ENCODE peak calls at places on chromosomes 16 and 17, in five cellular contexts. One of them, this sample, is unnamed.

GRCh38 chr16:4113358-4114256 is 2.6 kb downstream of the ADCY9 start:
- DNase-seq in body of pancreas: no peak
- DNase-seq in ascending aorta: no peak
- DNase-seq in ovary: no peak
- DNase-seq in CD8-positive, alpha-beta T cell: no peak
- DNase-seq in this sample: no peak

GRCh38 chr16:67966549-67967182 is 1.8 kb downstream of the SLC12A4 start:
- DNase-seq in body of pancreas: no peak
- DNase-seq in ovary: no peak
- DNase-seq in ascending aorta: no peak
- DNase-seq in CD8-positive, alpha-beta T cell: no peak
- DNase-seq in this sample: no peak

GRCh38 chr16:10308305-10309193 is 77.3 kb upstream of the ATF7IP2 start:
- DNase-seq in CD8-positive, alpha-beta T cell: no peak
- DNase-seq in body of pancreas: no peak
- DNase-seq in ovary: no peak
- DNase-seq in ascending aorta: no peak
- DNase-seq in this sample: no peak

GRCh38 chr16:49496656-49497055 is 123.1 kb downstream of the C16orf78 start:
- DNase-seq in ovary: no peak
- DNase-seq in ascending aorta: no peak
- DNase-seq in body of pancreas: no peak
- DNase-seq in CD8-positive, alpha-beta T cell: no peak
- DNase-seq in this sample: no peak

GRCh38 chr16:12087901-12088364 is 111.4 kb downstream of the SNX29 start:
- DNase-seq in ovary: no peak
- DNase-seq in CD8-positive, alpha-beta T cell: peak; percentile 37
- DNase-seq in ascending aorta: no peak
- DNase-seq in body of pancreas: no peak
- DNase-seq in this sample: no peak

GRCh38 chr16:745739-746138 is 4.9 kb upstream of the CIAO3 start:
- DNase-seq in CD8-positive, alpha-beta T cell: no peak
- DNase-seq in ascending aorta: no peak
- DNase-seq in ovary: no peak
- DNase-seq in body of pancreas: no peak
- DNase-seq in this sample: no peak

GRCh38 chr16:73058616-73059409 is 10.9 kb upstream of the ZFHX3 start:
- DNase-seq in CD8-positive, alpha-beta T cell: no peak
- DNase-seq in ovary: peak; percentile 53
- DNase-seq in body of pancreas: peak; percentile 41
- DNase-seq in ascending aorta: no peak
- DNase-seq in this sample: no peak

GRCh38 chr16:28820016-28820415 is 2.8 kb upstream of the ATXN2L start:
- DNase-seq in ascending aorta: no peak
- DNase-seq in CD8-positive, alpha-beta T cell: no peak
- DNase-seq in body of pancreas: no peak
- DNase-seq in ovary: peak; percentile 33
- DNase-seq in this sample: no peak

GRCh38 chr17:600576-601301 is 113.9 kb downstream of the VPS53 start:
- DNase-seq in ovary: no peak
- DNase-seq in body of pancreas: no peak
- DNase-seq in ascending aorta: no peak
- DNase-seq in CD8-positive, alpha-beta T cell: no peak
- DNase-seq in this sample: no peak

GRCh38 chr17:41739661-41740352 is 5.4 kb upstream of the HAP1 start:
- DNase-seq in ovary: no peak
- DNase-seq in CD8-positive, alpha-beta T cell: no peak
- DNase-seq in body of pancreas: peak; percentile 37
- DNase-seq in ascending aorta: no peak
- DNase-seq in this sample: no peak

GRCh38 chr16:83356266-83356665 is 451.5 kb upstream of the HSBP1 start:
- DNase-seq in CD8-positive, alpha-beta T cell: peak; percentile 11
- DNase-seq in ascending aorta: no peak
- DNase-seq in ovary: no peak
- DNase-seq in body of pancreas: peak; percentile 15
- DNase-seq in this sample: no peak

GRCh38 chr17:47237841-47238240 is 15.8 kb upstream of the ITGB3 start:
- DNase-seq in ovary: no peak
- DNase-seq in CD8-positive, alpha-beta T cell: no peak
- DNase-seq in ascending aorta: no peak
- DNase-seq in body of pancreas: no peak
- DNase-seq in this sample: no peak

GRCh38 chr17:1628856-1629646 is 417 bp upstream of the SLC43A2 start:
- DNase-seq in body of pancreas: peak; percentile 95
- DNase-seq in ascending aorta: peak; percentile 86
- DNase-seq in CD8-positive, alpha-beta T cell: peak; percentile 92
- DNase-seq in ovary: peak; percentile 93
- DNase-seq in this sample: peak; percentile 87
- H3K27ac ChIP-seq in body of pancreas: peak overlapping the region; percentile 93
- H3K27ac ChIP-seq in ascending aorta: peak overlapping the region; percentile 72
- H3K27ac ChIP-seq in CD8-positive, alpha-beta T cell: peak overlapping the region; percentile 79
- H3K27ac ChIP-seq in ovary: peak overlapping the region; percentile 81
- H3K27ac ChIP-seq in this sample: peak overlapping the region; percentile 91

GRCh38 chr17:59620064-59620359 is 317 bp downstream of the CLTC start:
- DNase-seq in body of pancreas: no peak
- DNase-seq in CD8-positive, alpha-beta T cell: no peak
- DNase-seq in ovary: no peak
- DNase-seq in ascending aorta: no peak
- DNase-seq in this sample: no peak
- H3K27ac ChIP-seq in body of pancreas: peak overlapping the region; percentile 98
- H3K27ac ChIP-seq in CD8-positive, alpha-beta T cell: peak overlapping the region; percentile 91
- H3K27ac ChIP-seq in ovary: peak overlapping the region; percentile 97
- H3K27ac ChIP-seq in ascending aorta: peak overlapping the region; percentile 98
- H3K27ac ChIP-seq in this sample: peak overlapping the region; percentile 99

DNA sequence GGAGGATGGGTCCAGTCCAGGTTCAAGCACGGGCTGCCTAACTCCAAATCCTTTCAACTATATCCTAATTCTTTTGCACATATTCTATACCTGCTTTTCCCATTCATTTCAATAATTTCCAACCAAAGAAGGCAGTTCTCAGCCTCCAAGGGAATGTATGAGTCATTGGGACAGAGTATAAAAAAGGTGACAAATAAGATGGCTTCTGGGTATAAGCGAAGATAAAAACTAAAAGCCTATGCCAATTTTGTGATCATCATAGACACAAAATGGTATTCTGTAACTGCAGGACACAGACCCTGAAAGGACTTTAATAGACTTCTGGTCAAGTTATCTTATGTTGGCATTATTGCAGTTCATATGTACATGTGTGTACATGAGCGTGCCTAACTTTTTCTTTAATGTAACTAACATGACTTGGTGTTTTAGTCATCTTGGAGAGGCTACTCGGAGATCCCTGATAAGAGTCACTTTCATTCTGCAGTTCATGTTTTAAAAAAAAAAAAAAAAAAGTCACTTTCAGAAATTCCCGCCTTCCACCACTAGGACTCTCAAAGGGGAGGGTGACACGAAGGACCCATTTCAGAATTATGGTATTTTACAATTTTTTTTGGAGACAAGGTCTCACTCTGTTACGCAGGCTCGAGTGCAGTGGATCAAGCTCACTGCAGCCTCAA is 17.3 kb downstream of the COG1 start:
- DNase-seq in CD8-positive, alpha-beta T cell: no peak
- DNase-seq in ascending aorta: no peak
- DNase-seq in ovary: no peak
- DNase-seq in body of pancreas: no peak
- DNase-seq in this sample: no peak
- H3K27ac ChIP-seq in CD8-positive, alpha-beta T cell: no peak overlapping the region
- H3K27ac ChIP-seq in ascending aorta: no peak overlapping the region
- H3K27ac ChIP-seq in ovary: no peak overlapping the region
- H3K27ac ChIP-seq in body of pancreas: no peak overlapping the region
- H3K27ac ChIP-seq in this sample: no peak overlapping the region

DNA sequence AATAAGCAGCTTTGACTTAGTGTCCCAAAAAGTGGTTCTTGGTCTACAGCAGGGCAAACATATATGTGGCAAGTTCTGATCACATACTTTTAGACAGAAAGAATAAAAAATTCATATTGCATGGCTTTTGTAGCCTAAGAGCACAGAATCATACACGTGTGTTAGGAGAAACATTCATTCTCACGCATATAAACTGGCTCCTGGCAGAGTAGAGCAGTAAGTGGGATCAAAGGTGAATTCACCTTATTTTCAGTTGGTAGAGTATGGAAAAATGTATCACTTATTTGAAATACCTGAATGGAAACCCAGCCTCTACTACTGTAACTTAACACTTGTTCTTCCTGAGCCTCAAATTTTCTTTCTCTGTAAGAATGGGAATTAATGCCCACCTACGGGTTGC is 34.8 kb downstream of the DGKE start:
- DNase-seq in ovary: no peak
- DNase-seq in ascending aorta: no peak
- DNase-seq in body of pancreas: no peak
- DNase-seq in CD8-positive, alpha-beta T cell: no peak
- DNase-seq in this sample: no peak
- H3K27ac ChIP-seq in ovary: no peak overlapping the region
- H3K27ac ChIP-seq in ascending aorta: no peak overlapping the region
- H3K27ac ChIP-seq in body of pancreas: no peak overlapping the region
- H3K27ac ChIP-seq in CD8-positive, alpha-beta T cell: no peak overlapping the region
- H3K27ac ChIP-seq in this sample: no peak overlapping the region

DNA sequence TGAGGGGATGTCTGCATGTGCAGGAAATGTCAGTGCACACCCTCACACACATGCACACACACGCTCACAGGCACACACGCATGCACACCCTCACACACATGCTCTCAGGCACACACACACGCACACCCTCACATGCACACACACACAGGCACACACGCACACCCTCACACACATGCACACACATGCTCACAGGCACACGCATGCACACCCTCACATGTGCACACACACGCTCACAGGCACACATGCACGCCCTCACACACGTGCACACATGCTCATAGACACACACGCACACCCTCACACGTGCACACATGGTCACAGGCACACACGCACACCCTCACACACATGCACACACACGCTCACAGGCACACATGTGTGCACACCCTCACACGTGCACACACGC is 77.6 kb upstream of the ZNF469 start:
- DNase-seq in CD8-positive, alpha-beta T cell: no peak
- DNase-seq in body of pancreas: no peak
- DNase-seq in ovary: peak; percentile 14
- DNase-seq in ascending aorta: no peak
- DNase-seq in this sample: no peak
- H3K27ac ChIP-seq in CD8-positive, alpha-beta T cell: no peak overlapping the region
- H3K27ac ChIP-seq in body of pancreas: no peak overlapping the region
- H3K27ac ChIP-seq in ovary: no peak overlapping the region
- H3K27ac ChIP-seq in ascending aorta: no peak overlapping the region
- H3K27ac ChIP-seq in this sample: no peak overlapping the region

GRCh38 chr17:79010304-79010646 is 711 bp upstream of the CANT1 start:
- DNase-seq in ascending aorta: no peak
- DNase-seq in body of pancreas: no peak
- DNase-seq in ovary: no peak
- DNase-seq in CD8-positive, alpha-beta T cell: no peak
- DNase-seq in this sample: no peak

GRCh38 chr17:79007504-79008381 is 1.8 kb downstream of the CANT1 start:
- DNase-seq in CD8-positive, alpha-beta T cell: no peak
- DNase-seq in ascending aorta: no peak
- DNase-seq in ovary: no peak
- DNase-seq in body of pancreas: no peak
- DNase-seq in this sample: no peak

GRCh38 chr17:79011451-79012147 is 2.0 kb upstream of the CANT1 start:
- DNase-seq in ascending aorta: no peak
- DNase-seq in ovary: no peak
- DNase-seq in CD8-positive, alpha-beta T cell: no peak
- DNase-seq in body of pancreas: no peak
- DNase-seq in this sample: no peak

GRCh38 chr17:79008666-79009387 is 737 bp downstream of the CANT1 start:
- DNase-seq in CD8-positive, alpha-beta T cell: no peak
- DNase-seq in ascending aorta: no peak
- DNase-seq in ovary: no peak
- DNase-seq in body of pancreas: no peak
- DNase-seq in this sample: no peak

GRCh38 chr17:79009397-79010303 is at the start of gene CANT1:
- DNase-seq in ascending aorta: no peak
- DNase-seq in body of pancreas: peak; percentile 85
- DNase-seq in CD8-positive, alpha-beta T cell: peak; percentile 81
- DNase-seq in ovary: peak; percentile 88
- DNase-seq in this sample: peak; percentile 88
- H3K27ac ChIP-seq in ascending aorta: peak within 1 kb of the TSS; percentile 68
- H3K27ac ChIP-seq in body of pancreas: peak within 1 kb of the TSS; percentile 88
- H3K27ac ChIP-seq in CD8-positive, alpha-beta T cell: peak within 1 kb of the TSS; percentile 75
- H3K27ac ChIP-seq in ovary: peak within 1 kb of the TSS; percentile 62
- H3K27ac ChIP-seq in this sample: peak within 1 kb of the TSS; percentile 95

GRCh38 chr17:65064452-65065019 is 8.0 kb upstream of the GNA13 start:
- DNase-seq in CD8-positive, alpha-beta T cell: no peak
- DNase-seq in ascending aorta: no peak
- DNase-seq in body of pancreas: no peak
- DNase-seq in ovary: no peak
- DNase-seq in this sample: no peak

GRCh38 chr17:65061621-65062020 is 5.1 kb upstream of the GNA13 start:
- DNase-seq in body of pancreas: no peak
- DNase-seq in ovary: no peak
- DNase-seq in ascending aorta: no peak
- DNase-seq in CD8-positive, alpha-beta T cell: no peak
- DNase-seq in this sample: no peak

GRCh38 chr17:65058615-65059014 is 2.1 kb upstream of the GNA13 start:
- DNase-seq in CD8-positive, alpha-beta T cell: no peak
- DNase-seq in body of pancreas: no peak
- DNase-seq in ovary: no peak
- DNase-seq in ascending aorta: no peak
- DNase-seq in this sample: no peak

GRCh38 chr17:65060855-65061254 is 4.3 kb upstream of the GNA13 start:
- DNase-seq in body of pancreas: no peak
- DNase-seq in ovary: no peak
- DNase-seq in ascending aorta: no peak
- DNase-seq in CD8-positive, alpha-beta T cell: no peak
- DNase-seq in this sample: no peak

GRCh38 chr17:65062168-65062915 is 5.8 kb upstream of the GNA13 start:
- DNase-seq in CD8-positive, alpha-beta T cell: no peak
- DNase-seq in body of pancreas: peak; percentile 18
- DNase-seq in ovary: no peak
- DNase-seq in ascending aorta: no peak
- DNase-seq in this sample: no peak
- H3K27ac ChIP-seq in CD8-positive, alpha-beta T cell: no peak overlapping the region
- H3K27ac ChIP-seq in body of pancreas: no peak overlapping the region
- H3K27ac ChIP-seq in ovary: no peak overlapping the region
- H3K27ac ChIP-seq in ascending aorta: no peak overlapping the region
- H3K27ac ChIP-seq in this sample: no peak overlapping the region

GRCh38 chr17:57001541-57001940 is 23.6 kb downstream of the SCPEP1 start:
- DNase-seq in body of pancreas: no peak
- DNase-seq in ovary: no peak
- DNase-seq in ascending aorta: no peak
- DNase-seq in CD8-positive, alpha-beta T cell: no peak
- DNase-seq in this sample: no peak
- H3K27ac ChIP-seq in body of pancreas: no peak overlapping the region
- H3K27ac ChIP-seq in ovary: no peak overlapping the region
- H3K27ac ChIP-seq in ascending aorta: no peak overlapping the region
- H3K27ac ChIP-seq in CD8-positive, alpha-beta T cell: no peak overlapping the region
- H3K27ac ChIP-seq in this sample: no peak overlapping the region

GRCh38 chr17:67578058-67578457 is 139.7 kb upstream of the NOL11 start:
- DNase-seq in ascending aorta: no peak
- DNase-seq in body of pancreas: no peak
- DNase-seq in CD8-positive, alpha-beta T cell: no peak
- DNase-seq in ovary: no peak
- DNase-seq in this sample: no peak
- H3K27ac ChIP-seq in ascending aorta: no peak overlapping the region
- H3K27ac ChIP-seq in body of pancreas: no peak overlapping the region
- H3K27ac ChIP-seq in CD8-positive, alpha-beta T cell: no peak overlapping the region
- H3K27ac ChIP-seq in ovary: no peak overlapping the region
- H3K27ac ChIP-seq in this sample: no peak overlapping the region